ENCODE peak calls at places on chromosomes 5 and 9, in seven cellular contexts. One of them, this sample, is unnamed.

GRCh38 chr9:13675638-13676000 is 396.1 kb upstream of the MPDZ start:
- DNase-seq in tibial artery: no peak
- DNase-seq in adrenal gland: no peak
- DNase-seq in astrocyte: no peak
- DNase-seq in A549: no peak
- DNase-seq in right atrium auricular region: no peak
- DNase-seq in PC-9: no peak
- DNase-seq in this sample: no peak

GRCh38 chr9:88388203-88388885 is at the start of gene SPIN1:
- DNase-seq in tibial artery: peak; percentile 57
- DNase-seq in adrenal gland: peak; percentile 89
- DNase-seq in astrocyte: peak; percentile 30
- DNase-seq in A549: peak; percentile 77
- DNase-seq in right atrium auricular region: no peak
- DNase-seq in PC-9: peak; percentile 95
- DNase-seq in this sample: no peak

GRCh38 chr5:129962506-129962905 is 58.2 kb downstream of the CHSY3 start:
- DNase-seq in tibial artery: no peak
- DNase-seq in adrenal gland: no peak
- DNase-seq in astrocyte: no peak
- DNase-seq in A549: no peak
- DNase-seq in right atrium auricular region: no peak
- DNase-seq in PC-9: no peak
- DNase-seq in this sample: no peak

GRCh38 chr9:105842023-105842644 is 147.8 kb downstream of the TMEM38B start:
- DNase-seq in tibial artery: no peak
- DNase-seq in adrenal gland: peak; percentile 22
- DNase-seq in astrocyte: peak; percentile 2
- DNase-seq in A549: peak; percentile 47
- DNase-seq in right atrium auricular region: no peak
- DNase-seq in PC-9: peak; percentile 29
- DNase-seq in this sample: no peak

GRCh38 chr9:133141833-133142594 is 21.0 kb upstream of the RALGDS start:
- DNase-seq in tibial artery: no peak
- DNase-seq in adrenal gland: peak; percentile 73
- DNase-seq in astrocyte: no peak
- DNase-seq in A549: no peak
- DNase-seq in right atrium auricular region: no peak
- DNase-seq in PC-9: no peak
- DNase-seq in this sample: no peak

GRCh38 chr9:92191801-92192200 is 76.6 kb upstream of the SPTLC1 start:
- DNase-seq in tibial artery: no peak
- DNase-seq in adrenal gland: no peak
- DNase-seq in astrocyte: peak; percentile 30
- DNase-seq in A549: no peak
- DNase-seq in right atrium auricular region: no peak
- DNase-seq in PC-9: peak; percentile 75
- DNase-seq in this sample: no peak

GRCh38 chr5:86679529-86679928 is 61.8 kb downstream of the COX7C start:
- DNase-seq in tibial artery: peak; percentile 48
- DNase-seq in adrenal gland: no peak
- DNase-seq in astrocyte: peak; percentile 93
- DNase-seq in A549: peak; percentile 67
- DNase-seq in right atrium auricular region: peak; percentile 67
- DNase-seq in PC-9: peak; percentile 1
- DNase-seq in this sample: peak; percentile 9

GRCh38 chr5:8813180-8813579 is 732.7 kb downstream of the SEMA5A start:
- DNase-seq in tibial artery: no peak
- DNase-seq in adrenal gland: no peak
- DNase-seq in astrocyte: no peak
- DNase-seq in A549: no peak
- DNase-seq in right atrium auricular region: no peak
- DNase-seq in PC-9: no peak
- DNase-seq in this sample: no peak

GRCh38 chr5:64794053-64794770 is 25.5 kb downstream of the CWC27 start:
- DNase-seq in tibial artery: no peak
- DNase-seq in adrenal gland: no peak
- DNase-seq in astrocyte: no peak
- DNase-seq in A549: no peak
- DNase-seq in right atrium auricular region: no peak
- DNase-seq in PC-9: no peak
- DNase-seq in this sample: no peak

GRCh38 chr9:26078706-26079105 is 400.5 kb upstream of the TUSC1 start:
- DNase-seq in tibial artery: no peak
- DNase-seq in adrenal gland: no peak
- DNase-seq in astrocyte: no peak
- DNase-seq in A549: no peak
- DNase-seq in right atrium auricular region: no peak
- DNase-seq in PC-9: no peak
- DNase-seq in this sample: no peak

GRCh38 chr5:74541381-74541781 is 99.1 kb downstream of the ENC1 start:
- DNase-seq in tibial artery: no peak
- DNase-seq in adrenal gland: no peak
- DNase-seq in astrocyte: peak; percentile 45
- DNase-seq in A549: no peak
- DNase-seq in right atrium auricular region: no peak
- DNase-seq in PC-9: no peak
- DNase-seq in this sample: no peak

GRCh38 chr9:75238311-75238976 is 150.1 kb downstream of the OSTF1 start:
- DNase-seq in tibial artery: no peak
- DNase-seq in adrenal gland: peak; percentile 37
- DNase-seq in astrocyte: peak; percentile 6
- DNase-seq in A549: peak; percentile 65
- DNase-seq in right atrium auricular region: no peak
- DNase-seq in PC-9: peak; percentile 45
- DNase-seq in this sample: no peak

GRCh38 chr5:111855356-111855755 is 98.4 kb upstream of the NREP start:
- DNase-seq in tibial artery: no peak
- DNase-seq in adrenal gland: no peak
- DNase-seq in astrocyte: no peak
- DNase-seq in A549: no peak
- DNase-seq in right atrium auricular region: no peak
- DNase-seq in PC-9: no peak
- DNase-seq in this sample: no peak

GRCh38 chr5:108339220-108339619 is 42.7 kb downstream of the FBXL17 start:
- DNase-seq in tibial artery: no peak
- DNase-seq in adrenal gland: no peak
- DNase-seq in astrocyte: peak; percentile 15
- DNase-seq in A549: peak; percentile 2
- DNase-seq in right atrium auricular region: no peak
- DNase-seq in PC-9: no peak
- DNase-seq in this sample: no peak

DNA sequence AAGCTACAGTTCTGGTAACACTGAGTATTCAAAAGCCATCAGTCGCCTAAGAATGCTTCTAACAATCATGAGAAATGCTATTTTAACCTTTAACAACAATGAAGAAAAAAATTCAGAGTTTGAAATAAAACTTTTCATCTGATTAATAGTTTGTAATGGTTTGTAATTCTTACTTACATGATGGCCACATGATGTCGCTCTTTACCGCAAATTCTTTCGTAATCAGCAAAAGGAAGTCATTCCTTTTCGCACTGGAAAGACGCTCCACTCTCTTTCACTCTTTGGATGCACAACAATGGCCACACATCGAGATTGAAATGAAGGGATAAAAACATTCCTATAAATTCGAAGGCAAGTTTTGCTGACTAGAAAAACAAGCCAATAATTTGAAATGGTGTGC is at the start of gene PCDHA7:
- DNase-seq in tibial artery: no peak
- DNase-seq in adrenal gland: no peak
- DNase-seq in astrocyte: peak; percentile 5
- DNase-seq in A549: peak; percentile 33
- DNase-seq in right atrium auricular region: no peak
- DNase-seq in PC-9: no peak
- DNase-seq in this sample: no peak
- H3K4me3 ChIP-seq in tibial artery: no peak within 1 kb of the TSS
- H3K4me3 ChIP-seq in adrenal gland: no peak within 1 kb of the TSS
- H3K4me3 ChIP-seq in astrocyte: no peak within 1 kb of the TSS
- H3K4me3 ChIP-seq in A549: no peak within 1 kb of the TSS
- H3K4me3 ChIP-seq in right atrium auricular region: peak within 1 kb of the TSS; percentile 29
- H3K4me3 ChIP-seq in PC-9: no peak within 1 kb of the TSS
- H3K4me3 ChIP-seq in this sample: peak within 1 kb of the TSS; percentile 25

GRCh38 chr9:85717220-85717619 is 24.5 kb downstream of the AGTPBP1 start:
- DNase-seq in tibial artery: no peak
- DNase-seq in adrenal gland: no peak
- DNase-seq in astrocyte: no peak
- DNase-seq in A549: no peak
- DNase-seq in right atrium auricular region: no peak
- DNase-seq in PC-9: no peak
- DNase-seq in this sample: no peak
- H3K4me1 ChIP-seq in tibial artery: peaks cover 5% of the 10 kb centered on the region
- H3K4me1 ChIP-seq in adrenal gland: no peaks in the 10 kb centered on the region
- H3K4me1 ChIP-seq in astrocyte: no peaks in the 10 kb centered on the region
- H3K4me1 ChIP-seq in A549: no peaks in the 10 kb centered on the region
- H3K4me1 ChIP-seq in right atrium auricular region: no peaks in the 10 kb centered on the region
- H3K4me1 ChIP-seq in PC-9: no peaks in the 10 kb centered on the region
- H3K4me1 ChIP-seq in this sample: peaks cover 6% of the 10 kb centered on the region

GRCh38 chr9:83220737-83221136 is 157.8 kb upstream of the RASEF start:
- DNase-seq in tibial artery: no peak
- DNase-seq in adrenal gland: no peak
- DNase-seq in astrocyte: peak; percentile 89
- DNase-seq in A549: no peak
- DNase-seq in right atrium auricular region: no peak
- DNase-seq in PC-9: no peak
- DNase-seq in this sample: no peak

GRCh38 chr9:83219154-83219923 is 156.4 kb upstream of the RASEF start:
- DNase-seq in tibial artery: peak; percentile 68
- DNase-seq in adrenal gland: peak; percentile 86
- DNase-seq in astrocyte: peak; percentile 79
- DNase-seq in A549: peak; percentile 58
- DNase-seq in right atrium auricular region: peak; percentile 78
- DNase-seq in PC-9: peak; percentile 61
- DNase-seq in this sample: no peak

GRCh38 chr9:83218411-83219090 is 155.6 kb upstream of the RASEF start:
- DNase-seq in tibial artery: no peak
- DNase-seq in adrenal gland: no peak
- DNase-seq in astrocyte: no peak
- DNase-seq in A549: no peak
- DNase-seq in right atrium auricular region: no peak
- DNase-seq in PC-9: peak; percentile 17
- DNase-seq in this sample: no peak

GRCh38 chr9:83219924-83220438 is 157.0 kb upstream of the RASEF start:
- DNase-seq in tibial artery: no peak
- DNase-seq in adrenal gland: no peak
- DNase-seq in astrocyte: no peak
- DNase-seq in A549: no peak
- DNase-seq in right atrium auricular region: no peak
- DNase-seq in PC-9: no peak
- DNase-seq in this sample: no peak
- H3K4me3 ChIP-seq in tibial artery: peak overlapping the region; percentile 59
- H3K4me3 ChIP-seq in adrenal gland: peak overlapping the region; percentile 30
- H3K4me3 ChIP-seq in astrocyte: peak overlapping the region; percentile 78
- H3K4me3 ChIP-seq in A549: peak overlapping the region; percentile 57
- H3K4me3 ChIP-seq in right atrium auricular region: peak overlapping the region; percentile 60
- H3K4me3 ChIP-seq in PC-9: peak overlapping the region; percentile 61
- H3K4me3 ChIP-seq in this sample: peak overlapping the region; percentile 72

DNA sequence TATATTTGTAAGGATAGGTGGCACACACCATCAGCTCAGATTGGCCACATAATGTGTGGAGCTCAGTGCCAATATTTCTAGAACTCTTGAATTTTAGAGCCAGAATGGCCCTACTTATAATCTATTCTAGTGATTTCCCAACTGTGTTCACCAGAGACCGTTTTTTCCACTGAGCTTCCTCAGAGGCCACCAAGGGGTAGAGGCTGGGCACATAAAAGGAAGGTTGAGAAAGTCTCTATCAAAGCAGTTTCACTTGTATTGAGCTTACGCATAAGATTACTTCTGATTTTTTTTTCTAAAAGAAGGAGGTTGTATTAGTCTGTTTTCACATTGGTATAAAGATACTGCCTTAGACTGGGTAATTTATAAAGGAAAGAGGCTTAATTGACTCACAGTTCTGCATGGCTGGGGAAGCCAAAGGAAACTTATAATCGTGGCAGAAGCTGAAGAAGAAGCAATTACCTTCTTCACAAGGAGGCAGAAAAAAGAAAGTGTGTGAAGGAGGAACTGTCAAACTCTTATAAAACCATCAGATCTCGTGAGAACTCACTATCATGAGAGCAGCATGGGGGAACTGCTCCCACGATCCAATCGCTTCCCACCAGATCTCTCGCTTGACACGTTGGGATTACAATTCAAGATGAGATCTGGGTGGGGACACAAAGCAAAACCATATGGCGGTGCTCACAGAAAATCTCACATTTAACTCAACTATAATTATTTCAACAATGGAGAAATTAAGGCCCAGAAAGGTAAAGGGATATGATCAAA is 27.3 kb downstream of the DPYSL3 start:
- DNase-seq in tibial artery: no peak
- DNase-seq in adrenal gland: no peak
- DNase-seq in astrocyte: no peak
- DNase-seq in A549: no peak
- DNase-seq in right atrium auricular region: no peak
- DNase-seq in PC-9: no peak
- DNase-seq in this sample: no peak
- H3K4me1 ChIP-seq in tibial artery: peaks cover 52% of the 10 kb centered on the region
- H3K4me1 ChIP-seq in adrenal gland: no peaks in the 10 kb centered on the region
- H3K4me1 ChIP-seq in astrocyte: peaks cover 62% of the 10 kb centered on the region
- H3K4me1 ChIP-seq in A549: peaks cover 6% of the 10 kb centered on the region
- H3K4me1 ChIP-seq in right atrium auricular region: no peaks in the 10 kb centered on the region
- H3K4me1 ChIP-seq in PC-9: no peaks in the 10 kb centered on the region
- H3K4me1 ChIP-seq in this sample: peaks cover 68% of the 10 kb centered on the region

This sample was measured in thoracic aorta.